ENCODE peak calls at places on chromosome 11, in ten cellular contexts. One of them, this sample, is unnamed.

GRCh38 chr11:69637956-69638871 is 2.7 kb upstream of the CCND1 start:
- DNase-seq in GM06990: no peak
- DNase-seq in PC-9: peak; percentile 87
- DNase-seq in fibroblast of pulmonary artery: peak; percentile 64
- DNase-seq in AG04449: no peak
- DNase-seq in keratinocyte: no peak
- DNase-seq in heart right ventricle: peak; percentile 55
- DNase-seq in Calu3: peak; percentile 57
- DNase-seq in H9: peak; percentile 83
- DNase-seq in endothelial cell of umbilical vein: peak; percentile 72
- DNase-seq in this sample: no peak

GRCh38 chr11:102325088-102325487 is 7.8 kb downstream of the BIRC3 start:
- DNase-seq in heart right ventricle: no peak
- DNase-seq in Calu3: no peak
- DNase-seq in PC-9: peak; percentile 8
- DNase-seq in GM06990: no peak
- DNase-seq in keratinocyte: no peak
- DNase-seq in AG04449: no peak
- DNase-seq in H9: no peak
- DNase-seq in fibroblast of pulmonary artery: no peak
- DNase-seq in endothelial cell of umbilical vein: no peak
- DNase-seq in this sample: no peak

GRCh38 chr11:86172894-86173293 is 71.7 kb upstream of the EED start:
- DNase-seq in endothelial cell of umbilical vein: peak; percentile 60
- DNase-seq in fibroblast of pulmonary artery: peak; percentile 70
- DNase-seq in AG04449: no peak
- DNase-seq in heart right ventricle: no peak
- DNase-seq in GM06990: no peak
- DNase-seq in PC-9: peak; percentile 88
- DNase-seq in keratinocyte: no peak
- DNase-seq in H9: no peak
- DNase-seq in Calu3: no peak
- DNase-seq in this sample: no peak

GRCh38 chr11:132248585-132248984 is 878.2 kb downstream of the NTM start:
- DNase-seq in keratinocyte: no peak
- DNase-seq in fibroblast of pulmonary artery: no peak
- DNase-seq in endothelial cell of umbilical vein: no peak
- DNase-seq in Calu3: no peak
- DNase-seq in PC-9: no peak
- DNase-seq in heart right ventricle: no peak
- DNase-seq in GM06990: no peak
- DNase-seq in H9: no peak
- DNase-seq in AG04449: no peak
- DNase-seq in this sample: no peak

GRCh38 chr11:2213890-2214526 is 42.4 kb upstream of the TH start:
- DNase-seq in keratinocyte: no peak
- DNase-seq in heart right ventricle: no peak
- DNase-seq in AG04449: no peak
- DNase-seq in endothelial cell of umbilical vein: no peak
- DNase-seq in GM06990: no peak
- DNase-seq in Calu3: no peak
- DNase-seq in PC-9: no peak
- DNase-seq in H9: no peak
- DNase-seq in fibroblast of pulmonary artery: no peak
- DNase-seq in this sample: peak; percentile 42

GRCh38 chr11:68370211-68371111 is 58.1 kb downstream of the LRP5 start:
- DNase-seq in PC-9: no peak
- DNase-seq in Calu3: no peak
- DNase-seq in endothelial cell of umbilical vein: no peak
- DNase-seq in GM06990: peak; percentile 77
- DNase-seq in heart right ventricle: peak; percentile 48
- DNase-seq in H9: no peak
- DNase-seq in AG04449: no peak
- DNase-seq in keratinocyte: no peak
- DNase-seq in fibroblast of pulmonary artery: no peak
- DNase-seq in this sample: peak; percentile 91

GRCh38 chr11:130527648-130528300 is 79.3 kb downstream of the ADAMTS15 start:
- DNase-seq in Calu3: no peak
- DNase-seq in keratinocyte: no peak
- DNase-seq in AG04449: no peak
- DNase-seq in fibroblast of pulmonary artery: peak; percentile 81
- DNase-seq in H9: no peak
- DNase-seq in heart right ventricle: peak; percentile 31
- DNase-seq in endothelial cell of umbilical vein: peak; percentile 55
- DNase-seq in GM06990: no peak
- DNase-seq in PC-9: peak; percentile 70
- DNase-seq in this sample: no peak

GRCh38 chr11:34840736-34841386 is 75.3 kb downstream of the APIP start:
- DNase-seq in Calu3: peak; percentile 35
- DNase-seq in fibroblast of pulmonary artery: peak; percentile 28
- DNase-seq in GM06990: peak; percentile 26
- DNase-seq in endothelial cell of umbilical vein: peak; percentile 11
- DNase-seq in H9: peak; percentile 55
- DNase-seq in heart right ventricle: no peak
- DNase-seq in keratinocyte: no peak
- DNase-seq in AG04449: no peak
- DNase-seq in PC-9: peak; percentile 47
- DNase-seq in this sample: no peak

DNA sequence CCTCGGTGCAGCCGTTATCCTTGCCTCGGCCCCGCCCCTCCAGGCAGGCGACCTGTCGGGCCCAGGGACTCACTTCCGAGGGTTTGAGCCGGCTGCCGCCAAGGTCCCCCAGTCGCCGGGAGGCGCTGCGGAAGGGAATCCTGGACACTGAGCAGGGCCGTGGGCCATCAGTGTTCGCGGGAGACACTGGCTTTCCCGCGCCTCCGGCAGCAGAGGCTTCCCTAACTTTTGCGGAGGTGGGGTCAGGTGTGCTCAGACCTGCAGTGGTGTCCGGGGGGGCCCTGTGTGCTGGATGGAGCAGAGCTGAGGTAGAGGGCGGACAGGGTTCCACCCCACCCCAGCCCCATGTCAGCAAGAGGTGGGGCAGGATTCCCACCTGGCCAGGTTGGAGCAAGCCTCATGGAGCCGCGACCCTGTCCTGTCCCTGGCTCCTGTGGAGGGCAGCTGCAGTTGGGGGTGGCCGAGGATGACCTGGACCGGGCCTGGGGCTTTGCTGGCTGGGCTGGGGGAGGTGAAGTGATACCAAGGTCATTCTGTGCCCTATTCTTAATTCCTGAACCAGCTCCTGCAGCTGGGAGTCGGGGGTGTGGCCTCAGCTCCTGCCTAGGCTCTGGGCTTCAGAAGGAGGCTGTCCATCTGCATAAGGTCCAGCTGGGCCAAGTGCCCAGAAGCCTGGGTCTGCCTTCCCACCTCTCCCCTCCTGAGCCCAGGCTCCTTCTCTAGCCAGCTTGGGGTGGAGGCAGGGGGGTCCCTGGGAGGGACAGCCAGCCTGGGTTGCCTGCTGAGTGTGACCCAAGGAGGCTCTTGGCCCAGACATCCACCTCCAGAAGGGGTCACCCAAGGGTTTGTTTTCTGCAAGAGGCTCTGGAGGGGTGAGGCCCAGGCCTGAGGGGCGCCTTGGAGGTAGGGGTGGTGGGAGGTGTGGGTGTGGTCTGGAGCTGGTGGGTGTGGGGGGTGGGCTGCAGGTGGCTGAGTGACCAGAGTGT is 8.4 kb downstream of the TSPAN4 start:
- DNase-seq in AG04449: no peak
- DNase-seq in keratinocyte: no peak
- DNase-seq in Calu3: no peak
- DNase-seq in endothelial cell of umbilical vein: no peak
- DNase-seq in heart right ventricle: no peak
- DNase-seq in GM06990: no peak
- DNase-seq in fibroblast of pulmonary artery: no peak
- DNase-seq in PC-9: no peak
- DNase-seq in H9: peak; percentile 67
- DNase-seq in this sample: no peak
- TF ChIP-seq CTCF in AG04449: no peak
- TF ChIP-seq CTCF in keratinocyte: no peak
- TF ChIP-seq CTCF in Calu3: no peak
- TF ChIP-seq CTCF in endothelial cell of umbilical vein: no peak
- TF ChIP-seq CTCF in heart right ventricle: no peak
- TF ChIP-seq CTCF in GM06990: peak; percentile 26
- TF ChIP-seq CTCF in fibroblast of pulmonary artery: no peak
- TF ChIP-seq CTCF in PC-9: no peak
- TF ChIP-seq CTCF in H9: peak; percentile 49
- TF ChIP-seq CTCF in this sample: no peak

DNA sequence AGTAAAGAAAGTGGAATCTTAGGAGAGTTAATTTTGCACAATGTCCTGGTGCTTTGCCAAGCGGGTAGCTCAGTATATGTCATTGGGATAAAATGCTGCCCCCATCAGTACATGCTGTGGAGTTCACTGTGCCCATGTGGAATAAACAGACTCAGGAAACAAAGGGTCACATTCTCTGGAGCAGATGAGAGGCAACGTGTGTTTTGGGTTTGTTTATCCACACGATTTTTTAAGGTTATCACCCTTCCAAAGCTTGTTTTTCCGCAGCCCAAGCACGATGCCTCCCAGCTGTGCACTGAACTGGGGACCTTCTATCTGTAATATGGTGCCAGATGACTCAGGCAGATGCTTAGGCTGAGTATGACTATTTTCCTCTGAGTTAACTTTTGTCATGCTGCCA is 6.4 kb downstream of the OR4D6 start:
- DNase-seq in GM06990: no peak
- DNase-seq in keratinocyte: no peak
- DNase-seq in H9: no peak
- DNase-seq in fibroblast of pulmonary artery: peak; percentile 33
- DNase-seq in heart right ventricle: no peak
- DNase-seq in AG04449: no peak
- DNase-seq in endothelial cell of umbilical vein: peak; percentile 85
- DNase-seq in Calu3: no peak
- DNase-seq in PC-9: no peak
- DNase-seq in this sample: no peak
- TF ChIP-seq CTCF in GM06990: no peak
- TF ChIP-seq CTCF in keratinocyte: no peak
- TF ChIP-seq CTCF in H9: peak; percentile 36
- TF ChIP-seq CTCF in fibroblast of pulmonary artery: no peak
- TF ChIP-seq CTCF in heart right ventricle: no peak
- TF ChIP-seq CTCF in AG04449: no peak
- TF ChIP-seq CTCF in endothelial cell of umbilical vein: no peak
- TF ChIP-seq CTCF in Calu3: no peak
- TF ChIP-seq CTCF in PC-9: no peak
- TF ChIP-seq CTCF in this sample: no peak

GRCh38 chr11:43947003-43947500 is 4.6 kb downstream of the C11orf96 start:
- DNase-seq in GM06990: no peak
- DNase-seq in PC-9: no peak
- DNase-seq in endothelial cell of umbilical vein: no peak
- DNase-seq in fibroblast of pulmonary artery: peak; percentile 66
- DNase-seq in heart right ventricle: no peak
- DNase-seq in AG04449: no peak
- DNase-seq in Calu3: no peak
- DNase-seq in H9: peak; percentile 71
- DNase-seq in keratinocyte: no peak
- DNase-seq in this sample: no peak
- TF ChIP-seq CTCF in GM06990: peak; percentile 17
- TF ChIP-seq CTCF in PC-9: no peak
- TF ChIP-seq CTCF in endothelial cell of umbilical vein: no peak
- TF ChIP-seq CTCF in fibroblast of pulmonary artery: peak; percentile 47
- TF ChIP-seq CTCF in heart right ventricle: peak; percentile 55
- TF ChIP-seq CTCF in AG04449: peak; percentile 63
- TF ChIP-seq CTCF in Calu3: no peak
- TF ChIP-seq CTCF in H9: peak; percentile 64
- TF ChIP-seq CTCF in keratinocyte: peak; percentile 25
- TF ChIP-seq CTCF in this sample: peak; percentile 31

GRCh38 chr11:61023086-61024035 is 51.9 kb downstream of the CD6 start:
- DNase-seq in heart right ventricle: no peak
- DNase-seq in endothelial cell of umbilical vein: no peak
- DNase-seq in AG04449: no peak
- DNase-seq in GM06990: no peak
- DNase-seq in H9: no peak
- DNase-seq in keratinocyte: no peak
- DNase-seq in fibroblast of pulmonary artery: no peak
- DNase-seq in Calu3: no peak
- DNase-seq in PC-9: no peak
- DNase-seq in this sample: no peak
- TF ChIP-seq CTCF in heart right ventricle: no peak
- TF ChIP-seq CTCF in endothelial cell of umbilical vein: no peak
- TF ChIP-seq CTCF in AG04449: no peak
- TF ChIP-seq CTCF in GM06990: no peak
- TF ChIP-seq CTCF in H9: no peak
- TF ChIP-seq CTCF in keratinocyte: no peak
- TF ChIP-seq CTCF in fibroblast of pulmonary artery: no peak
- TF ChIP-seq CTCF in Calu3: no peak
- TF ChIP-seq CTCF in PC-9: no peak
- TF ChIP-seq CTCF in this sample: no peak

GRCh38 chr11:14520086-14520901 is at the start of gene PSMA1:
- DNase-seq in AG04449: peak; percentile 78
- DNase-seq in PC-9: peak; percentile 86
- DNase-seq in Calu3: peak; percentile 91
- DNase-seq in H9: peak; percentile 97
- DNase-seq in fibroblast of pulmonary artery: peak; percentile 95
- DNase-seq in keratinocyte: peak; percentile 66
- DNase-seq in GM06990: peak; percentile 90
- DNase-seq in heart right ventricle: peak; percentile 92
- DNase-seq in endothelial cell of umbilical vein: peak; percentile 98
- DNase-seq in this sample: peak; percentile 96
- TF ChIP-seq CTCF in AG04449: peak; percentile 5
- TF ChIP-seq CTCF in PC-9: peak; percentile 26
- TF ChIP-seq CTCF in Calu3: no peak
- TF ChIP-seq CTCF in H9: peak; percentile 20
- TF ChIP-seq CTCF in fibroblast of pulmonary artery: peak; percentile 15
- TF ChIP-seq CTCF in keratinocyte: no peak
- TF ChIP-seq CTCF in GM06990: no peak
- TF ChIP-seq CTCF in heart right ventricle: peak; percentile 52
- TF ChIP-seq CTCF in endothelial cell of umbilical vein: no peak
- TF ChIP-seq CTCF in this sample: peak; percentile 28

GRCh38 chr11:114774599-114775365 is 96.5 kb downstream of the NXPE2 start:
- DNase-seq in heart right ventricle: no peak
- DNase-seq in H9: peak; percentile 83
- DNase-seq in Calu3: peak; percentile 17
- DNase-seq in AG04449: no peak
- DNase-seq in PC-9: no peak
- DNase-seq in endothelial cell of umbilical vein: peak; percentile 49
- DNase-seq in keratinocyte: no peak
- DNase-seq in fibroblast of pulmonary artery: peak; percentile 8
- DNase-seq in GM06990: no peak
- DNase-seq in this sample: no peak
- TF ChIP-seq CTCF in heart right ventricle: peak; percentile 70
- TF ChIP-seq CTCF in H9: peak; percentile 97
- TF ChIP-seq CTCF in Calu3: no peak
- TF ChIP-seq CTCF in AG04449: peak; percentile 82
- TF ChIP-seq CTCF in PC-9: peak; percentile 78
- TF ChIP-seq CTCF in endothelial cell of umbilical vein: peak; percentile 65
- TF ChIP-seq CTCF in keratinocyte: peak; percentile 61
- TF ChIP-seq CTCF in fibroblast of pulmonary artery: peak; percentile 34
- TF ChIP-seq CTCF in GM06990: peak; percentile 78
- TF ChIP-seq CTCF in this sample: peak; percentile 61

DNA sequence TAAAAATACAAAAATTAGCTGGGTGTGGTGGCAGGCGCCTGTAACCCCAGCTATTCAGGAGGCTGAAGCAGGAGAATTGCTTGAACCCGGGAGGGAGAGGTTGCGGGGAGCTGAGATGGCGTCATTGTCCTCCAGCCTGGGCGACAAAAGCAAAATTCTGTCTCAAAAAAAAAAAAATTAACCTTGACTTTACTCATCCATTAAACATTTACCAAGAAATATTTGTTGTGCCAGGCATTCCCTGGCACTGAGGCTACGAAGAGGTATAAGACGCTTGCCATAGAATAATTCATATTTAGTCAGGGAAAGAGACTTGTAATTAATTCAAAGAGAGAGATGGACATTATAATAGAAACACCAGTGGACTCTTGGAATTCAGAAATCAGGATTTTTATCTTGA is 13.2 kb upstream of the PAFAH1B2 start:
- DNase-seq in PC-9: no peak
- DNase-seq in heart right ventricle: no peak
- DNase-seq in AG04449: no peak
- DNase-seq in GM06990: no peak
- DNase-seq in keratinocyte: no peak
- DNase-seq in Calu3: peak; percentile 7
- DNase-seq in endothelial cell of umbilical vein: no peak
- DNase-seq in H9: no peak
- DNase-seq in fibroblast of pulmonary artery: no peak
- DNase-seq in this sample: no peak
- TF ChIP-seq CTCF in PC-9: no peak
- TF ChIP-seq CTCF in heart right ventricle: no peak
- TF ChIP-seq CTCF in AG04449: no peak
- TF ChIP-seq CTCF in GM06990: no peak
- TF ChIP-seq CTCF in keratinocyte: no peak
- TF ChIP-seq CTCF in Calu3: no peak
- TF ChIP-seq CTCF in endothelial cell of umbilical vein: no peak
- TF ChIP-seq CTCF in H9: no peak
- TF ChIP-seq CTCF in fibroblast of pulmonary artery: no peak
- TF ChIP-seq CTCF in this sample: no peak

This sample was measured in osteocyte.